ENCODE peak calls at places on chromosomes 7 and 10, in five cellular contexts. C is tibial artery, I is hepatocyte, M is suprapubic skin, K is heart right ventricle. U is an unnamed sample.
A peak's percentile ranks its signal among the peaks of the same experiment; 100 is the strongest.

GRCh38 chr10:75654777-75655176 is 223.4 kb downstream of the LRMDA start:
- DNase-seq in C (no peak), I (no peak), M (no peak), K (no peak), U (no peak)

GRCh38 chr10:69061305-69062161 is 26.4 kb upstream of the SRGN start:
- DNase-seq in C (peak; percentile 85), I (peak; percentile 64), M (no peak), K (peak; percentile 52), U (peak; percentile 88)

GRCh38 chr10:74363727-74364126 is 212.7 kb downstream of the ADK start:
- DNase-seq in C (no peak), I (no peak), M (no peak), K (no peak), U (no peak)

GRCh38 chr10:98224509-98224908 is 43.5 kb downstream of the LOXL4 start:
- DNase-seq in C (no peak), I (no peak), M (no peak), K (no peak), U (no peak)

GRCh38 chr10:49569031-49569765 is 30.3 kb upstream of the ERCC6 start:
- DNase-seq in C (no peak), I (no peak), M (no peak), K (no peak), U (no peak)

GRCh38 chr10:12975266-12975665 is 26.2 kb downstream of the CCDC3 start:
- DNase-seq in C (no peak), I (peak; percentile 43), M (peak; percentile 35), K (no peak), U (no peak)

GRCh38 chr10:75508814-75509306 is 77.4 kb downstream of the LRMDA start:
- DNase-seq in C (no peak), I (peak; percentile 26), M (no peak), K (no peak), U (no peak)

GRCh38 chr7:3438352-3438751 is 137.3 kb downstream of the SDK1 start:
- DNase-seq in C (no peak), I (no peak), M (no peak), K (no peak), U (no peak)

GRCh38 chr7:44280636-44280992 is 44.8 kb downstream of the CAMK2B start:
- DNase-seq in C (peak; percentile 25), I (no peak), M (peak; percentile 45), K (no peak), U (peak; percentile 46)

GRCh38 chr7:30040938-30041337 is 12.7 kb downstream of the PLEKHA8 start:
- DNase-seq in C (no peak), I (no peak), M (no peak), K (no peak), U (no peak)

GRCh38 chr7:100132697-100133137 is 6.0 kb downstream of the MBLAC1 start:
- DNase-seq in C (no peak), I (peak; percentile 81), M (no peak), K (no peak), U (peak; percentile 88)

GRCh38 chr7:103879411-103879810 is 110.0 kb downstream of the RELN start:
- DNase-seq in C (no peak), I (no peak), M (no peak), K (no peak), U (no peak)

GRCh38 chr7:41559426-41559825 is 143.5 kb downstream of the INHBA start:
- DNase-seq in C (no peak), I (no peak), M (no peak), K (no peak), U (no peak)

GRCh38 chr7:47602272-47603004 is 20.5 kb upstream of the TNS3 start:
- DNase-seq in C (no peak), I (no peak), M (no peak), K (no peak), U (no peak)

GRCh38 chr7:99615989-99616358 is 772 bp upstream of the ZSCAN25 start:
- DNase-seq in C (peak; percentile 28), I (no peak), M (no peak), K (no peak), U (no peak)

GRCh38 chr10:63637833-63638443 is 116.7 kb downstream of the REEP3 start:
- DNase-seq in C (no peak), I (peak; percentile 54), M (no peak), K (no peak), U (no peak)

GRCh38 chr10:75395171-75395954 is 6.2 kb downstream of the ZNF503 start:
- DNase-seq in C (peak; percentile 70), I (peak; percentile 89), M (no peak), K (peak; percentile 71), U (peak; percentile 84)

GRCh38 chr7:100503350-100503735 is 19.6 kb downstream of the NYAP1 start:
- DNase-seq in C (no peak), I (peak; percentile 12), M (no peak), K (no peak), U (no peak)

GRCh38 chr7:90595801-90596683 is at the start of gene CDK14:
- DNase-seq in C (peak; percentile 86), I (peak; percentile 92), M (peak; percentile 89), K (peak; percentile 85), U (peak; percentile 97)

GRCh38 chr7:137953692-137954470 is 48.0 kb downstream of the CREB3L2 start:
- DNase-seq in C (no peak), I (peak; percentile 79), M (no peak), K (no peak), U (no peak)

GRCh38 chr10:30422981-30423654 is 10.9 kb upstream of the MAP3K8 start:
- DNase-seq in C (peak; percentile 77), I (peak; percentile 83), M (no peak), K (peak; percentile 48), U (peak; percentile 77)

GRCh38 chr10:87674963-87675362 is 15.3 kb downstream of the PAPSS2 start:
- DNase-seq in C (no peak), I (no peak), M (no peak), K (no peak), U (no peak)

GRCh38 chr10:21364196-21365114 is 161.0 kb downstream of the SKIDA1 start:
- DNase-seq in C (no peak), I (peak; percentile 44), M (no peak), K (peak; percentile 24), U (no peak)

GRCh38 chr7:127391591-127392181 is 822 bp downstream of the ZNF800 start:
- DNase-seq in C (no peak), I (peak; percentile 64), M (no peak), K (peak; percentile 60), U (peak; percentile 92)

GRCh38 chr7:34073676-34074075 is 168.3 kb downstream of the BMPER start:
- DNase-seq in C (no peak), I (no peak), M (no peak), K (no peak), U (no peak)

GRCh38 chr7:34066968-34067367 is 161.6 kb downstream of the BMPER start:
- DNase-seq in C (no peak), I (no peak), M (no peak), K (no peak), U (no peak)

GRCh38 chr7:34067406-34067805 is 162.1 kb downstream of the BMPER start:
- DNase-seq in C (no peak), I (no peak), M (no peak), K (no peak), U (no peak)

GRCh38 chr7:34069676-34070075 is 164.3 kb downstream of the BMPER start:
- DNase-seq in C (no peak), I (peak; percentile 26), M (no peak), K (no peak), U (no peak)

DNA sequence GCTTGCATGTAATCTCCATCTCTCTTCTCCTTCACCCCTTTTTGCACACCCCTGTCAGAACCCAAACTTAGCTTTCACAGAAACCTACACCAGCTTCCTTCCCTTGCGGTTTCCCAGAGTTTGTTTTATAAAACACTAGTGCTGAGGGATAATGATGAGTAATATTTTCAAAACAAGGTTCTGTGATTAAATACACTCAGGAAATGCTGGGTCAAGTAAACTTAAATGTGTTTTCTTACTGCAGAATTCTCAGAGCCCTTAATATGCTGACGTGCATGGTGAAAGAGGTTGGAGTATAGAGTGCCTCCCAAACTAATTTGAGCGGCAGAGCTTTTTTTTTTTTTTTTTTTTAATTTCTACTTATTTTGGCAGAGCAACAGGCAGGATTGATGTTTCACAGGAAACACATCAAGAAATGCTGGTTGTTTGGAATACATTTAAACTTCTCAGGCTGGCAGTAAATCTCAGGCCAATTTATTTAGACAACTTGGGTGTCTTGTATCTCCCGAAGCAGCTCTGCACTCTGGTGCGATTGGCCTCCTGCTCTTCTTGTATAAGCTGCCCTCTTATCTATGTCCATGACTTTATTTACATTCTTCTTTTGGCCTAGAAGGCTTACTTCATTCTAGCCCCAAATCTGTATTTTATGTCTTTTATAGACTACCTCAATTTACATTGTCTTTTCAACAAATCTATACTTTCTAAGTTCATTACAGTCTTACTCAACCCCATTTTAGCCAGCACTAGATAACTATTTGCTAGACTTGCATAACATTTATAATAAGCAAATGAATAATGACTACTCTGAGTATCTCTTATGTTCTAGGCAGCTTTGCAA is 165.4 kb downstream of the BMPER start:
- DNase-seq in C (no peak), I (no peak), M (no peak), K (no peak), U (no peak)
- H3K27ac ChIP-seq in C (no peak overlapping the region), I (no peak overlapping the region), M (no peak overlapping the region), K (no peak overlapping the region), U (no peak overlapping the region)

GRCh38 chr7:101882595-101883564 is 65.5 kb downstream of the CUX1 start:
- DNase-seq in C (peak; percentile 96), I (peak; percentile 94), M (peak; percentile 84), K (peak; percentile 68), U (no peak)

GRCh38 chr7:101880536-101881443 is 63.4 kb downstream of the CUX1 start:
- DNase-seq in C (no peak), I (no peak), M (no peak), K (no peak), U (no peak)

GRCh38 chr7:101884671-101885596 is 67.5 kb downstream of the CUX1 start:
- DNase-seq in C (no peak), I (no peak), M (no peak), K (no peak), U (no peak)

GRCh38 chr7:101890666-101891065 is 73.2 kb downstream of the CUX1 start:
- DNase-seq in C (no peak), I (no peak), M (no peak), K (no peak), U (no peak)

GRCh38 chr7:101885597-101885955 is 68.2 kb downstream of the CUX1 start:
- DNase-seq in C (peak; percentile 85), I (no peak), M (no peak), K (no peak), U (no peak)
- H3K4me1 ChIP-seq in C (peaks cover 31% of the 10 kb centered on the region), I (peaks cover 40% of the 10 kb centered on the region), M (peaks cover 26% of the 10 kb centered on the region), K (peaks cover 56% of the 10 kb centered on the region), U (peaks cover 63% of the 10 kb centered on the region)

GRCh38 chr7:151724920-151725584 is 151.9 kb downstream of the PRKAG2 start:
- DNase-seq in C (no peak), I (no peak), M (no peak), K (no peak), U (no peak)
- H3K27ac ChIP-seq in C (no peak overlapping the region), I (no peak overlapping the region), M (no peak overlapping the region), K (peak overlapping the region; percentile 84), U (no peak overlapping the region)

DNA sequence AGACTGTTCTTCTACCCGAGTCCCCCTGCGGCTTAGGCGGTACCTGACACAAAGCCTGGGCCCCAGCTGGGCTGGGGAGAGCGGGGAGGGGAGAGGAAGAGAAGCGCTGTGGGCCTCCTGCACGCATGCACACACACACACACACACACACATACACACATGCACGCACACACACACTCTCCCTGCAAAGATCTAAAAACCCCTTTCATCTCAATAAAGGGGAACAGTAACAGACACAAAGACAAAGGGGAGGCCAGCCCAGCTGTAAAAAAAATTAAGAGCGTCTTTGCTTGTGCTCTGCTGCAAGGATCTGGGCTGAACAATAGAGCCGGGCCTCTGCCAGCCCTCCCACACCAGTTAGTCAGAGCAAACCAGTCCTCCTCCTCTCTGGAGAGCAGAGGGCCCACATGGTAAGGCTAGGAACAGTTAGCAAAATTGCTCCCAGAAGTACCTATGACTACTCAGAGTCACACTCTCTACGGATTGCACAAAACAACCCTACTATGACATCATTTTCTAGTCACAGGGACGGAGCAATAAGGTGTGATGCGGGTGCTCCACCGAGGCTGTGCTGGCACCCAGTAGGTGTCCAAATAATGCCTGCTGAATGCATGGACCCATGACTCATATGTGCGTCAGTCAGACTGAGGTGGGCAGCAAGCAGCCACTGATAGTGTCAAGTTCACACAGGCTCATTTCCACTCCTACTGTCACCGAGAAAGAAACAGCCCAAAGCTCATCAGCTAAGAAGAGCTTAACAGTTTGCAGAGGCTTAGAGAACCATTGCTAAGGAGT is 9.2 kb downstream of the ITPRIP start:
- DNase-seq in C (peak; percentile 93), I (peak; percentile 75), M (peak; percentile 84), K (no peak), U (peak; percentile 92)
- H3K4me1 ChIP-seq in C (peaks cover 94% of the 10 kb centered on the region), I (peaks cover 54% of the 10 kb centered on the region), M (peaks cover 100% of the 10 kb centered on the region), K (peaks cover 100% of the 10 kb centered on the region), U (peaks cover 100% of the 10 kb centered on the region)

U was measured in spleen.